ENCODE peak calls at places on chromosomes 1 and 21, in nine cellular contexts. V is adrenal gland, D is testis, C is stomach, Y is sigmoid colon, U is IMR-90, K is Peyer's patch, I is K562, E is body of pancreas. X is an unnamed sample. For H3K4me1, the result is how much of the 10 kb centered on the place peaks cover.

GRCh38 chr1:17232759-17233661 is 15.9 kb upstream of the PADI3 start:
- DNase-seq in I (no peak), K (no peak), V (no peak), D (no peak), C (no peak), U (peak), Y (no peak), E (no peak), X (no peak)

GRCh38 chr1:37171651-37172050 is 137.3 kb upstream of the GRIK3 start:
- DNase-seq in K (no peak), E (no peak), D (no peak), U (no peak), C (no peak), V (no peak), Y (no peak), I (no peak), X (no peak)

GRCh38 chr1:201436461-201436860 is 14.9 kb upstream of the TNNI1 start:
- DNase-seq in C (no peak), I (peak), Y (no peak), V (no peak), E (no peak), K (no peak), D (peak), U (peak), X (no peak)

GRCh38 chr1:9127395-9128160 is 1.3 kb downstream of the GPR157 start:
- DNase-seq in K (no peak), E (peak), C (no peak), I (no peak), Y (no peak), V (peak), U (no peak), D (peak), X (peak)

GRCh38 chr1:61139324-61140055 is 57.1 kb downstream of the NFIA start:
- DNase-seq in Y (no peak), K (no peak), C (no peak), V (peak), U (peak), E (no peak), D (no peak), I (no peak), X (no peak)

GRCh38 chr1:44014365-44015104 is 16.7 kb downstream of the SLC6A9 start:
- DNase-seq in C (no peak), U (no peak), I (no peak), V (no peak), Y (no peak), D (no peak), K (no peak), E (no peak), X (no peak)

GRCh38 chr1:96968582-96969378 is 247.2 kb downstream of the PTBP2 start:
- DNase-seq in I (no peak), D (no peak), C (no peak), U (peak), Y (no peak), K (no peak), V (no peak), E (no peak), X (no peak)

GRCh38 chr1:58922302-58923089 is 138.6 kb upstream of the JUN start:
- DNase-seq in U (peak), V (peak), E (peak), K (peak), Y (peak), C (peak), I (no peak), D (peak), X (no peak)

GRCh38 chr1:85628791-85629531 is 48.4 kb downstream of the CCN1 start:
- DNase-seq in Y (peak), I (peak), K (no peak), V (no peak), C (peak), U (peak), E (peak), D (no peak), X (no peak)

GRCh38 chr1:227945891-227946623 is 1.7 kb downstream of the WNT9A start:
- DNase-seq in C (peak), U (peak), Y (peak), D (peak), V (peak), I (no peak), E (peak), K (no peak), X (peak)

GRCh38 chr1:63818567-63819340 is 44.9 kb downstream of the ROR1 start:
- DNase-seq in V (no peak), K (no peak), U (no peak), E (no peak), C (no peak), I (no peak), D (no peak), Y (no peak), X (no peak)

GRCh38 chr1:22142315-22143064 is 407 bp downstream of the WNT4 start:
- DNase-seq in I (peak), E (peak), C (peak), Y (no peak), U (no peak), K (no peak), D (no peak), V (no peak), X (no peak)

GRCh38 chr1:224691106-224691505 is 75.0 kb downstream of the CNIH3 start:
- DNase-seq in K (no peak), C (no peak), V (no peak), D (no peak), Y (no peak), I (peak), E (no peak), U (no peak), X (no peak)

GRCh38 chr1:224689354-224689753 is 73.2 kb downstream of the CNIH3 start:
- DNase-seq in C (no peak), I (no peak), K (no peak), E (no peak), V (no peak), D (no peak), U (no peak), Y (no peak), X (no peak)

GRCh38 chr1:224691526-224691925 is 75.4 kb downstream of the CNIH3 start:
- DNase-seq in C (no peak), E (no peak), I (no peak), D (no peak), U (no peak), Y (no peak), K (no peak), V (no peak), X (no peak)

GRCh38 chr1:224687465-224687864 is 71.3 kb downstream of the CNIH3 start:
- DNase-seq in E (no peak), Y (no peak), V (no peak), I (no peak), U (no peak), K (no peak), D (no peak), C (no peak), X (no peak)

GRCh38 chr1:224690576-224690975 is 74.5 kb downstream of the CNIH3 start:
- DNase-seq in Y (no peak), K (no peak), D (no peak), C (no peak), I (no peak), V (no peak), U (no peak), E (no peak), X (no peak)
- H3K4me1 ChIP-seq in Y (under half), K (under half), D (under half), C (under half), I (under half), V (under half), U (under half), E (under half), X (under half)

GRCh38 chr1:40899230-40899870 is 37.2 kb upstream of the CITED4 start:
- DNase-seq in K (no peak), E (peak), D (no peak), U (no peak), I (no peak), V (no peak), Y (no peak), C (peak), X (no peak)
- TF ChIP-seq POLR2A in K (no peak), E (peak), D (no peak), U (no peak), I (no peak), V (no peak), Y (no peak), C (no peak), X (no peak)

DNA sequence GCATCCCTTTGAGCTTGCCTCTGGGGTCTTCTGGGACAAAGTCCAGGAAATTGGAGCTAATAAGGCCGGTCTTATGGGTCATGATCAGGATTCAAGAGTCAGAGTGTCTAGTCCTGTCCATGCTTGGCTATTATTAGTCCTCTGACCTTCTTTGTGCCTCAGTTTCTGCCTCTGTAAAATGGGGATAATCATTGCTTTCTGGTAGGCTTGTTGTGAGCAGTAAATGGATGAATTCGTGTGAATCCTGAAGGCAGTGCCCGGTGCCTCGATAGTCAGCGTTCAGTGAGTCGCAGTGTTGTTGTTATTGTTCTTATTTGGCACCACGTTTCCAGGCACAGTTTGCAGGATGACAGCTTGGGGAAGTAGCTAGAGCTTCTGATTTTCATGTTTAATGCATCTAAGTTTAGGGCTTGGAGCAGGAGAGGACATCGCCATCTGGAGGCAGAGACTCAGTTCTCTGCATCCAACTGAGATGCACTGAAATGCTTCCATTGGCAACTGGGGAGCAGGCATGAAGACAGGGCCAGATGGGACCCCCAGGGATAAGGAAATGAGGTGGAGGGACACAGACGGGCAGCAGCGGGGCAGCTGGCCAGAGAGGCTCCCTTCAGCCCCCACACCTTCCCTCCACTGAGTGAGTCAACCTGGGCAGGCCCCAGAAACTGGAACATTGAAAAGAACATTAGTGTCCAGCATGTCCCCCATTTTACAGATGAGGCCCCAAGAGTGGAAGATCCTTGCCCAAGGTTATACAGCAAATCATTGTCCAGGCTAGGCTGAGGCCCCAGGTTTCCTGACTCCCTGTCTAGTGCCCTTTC is 160.3 kb downstream of the PTPRU start:
- DNase-seq in D (peak), V (no peak), U (peak), Y (no peak), I (no peak), K (no peak), E (no peak), C (no peak), X (no peak)
- TF ChIP-seq CTCF in D (no peak), V (no peak), U (peak), Y (no peak), I (peak), K (no peak), E (no peak), C (no peak), X (no peak)

GRCh38 chr1:47557086-47557866 is 119.4 kb downstream of the FOXD2 start:
- DNase-seq in K (no peak), C (no peak), I (no peak), V (no peak), D (no peak), U (no peak), E (no peak), Y (no peak), X (no peak)

GRCh38 chr1:47554082-47554481 is 116.2 kb downstream of the FOXD2 start:
- DNase-seq in K (no peak), I (no peak), C (no peak), U (no peak), E (no peak), D (peak), Y (no peak), V (peak), X (no peak)

GRCh38 chr1:47555307-47555706 is 117.5 kb downstream of the FOXD2 start:
- DNase-seq in I (no peak), K (no peak), D (no peak), V (no peak), Y (no peak), U (no peak), E (no peak), C (peak), X (no peak)

GRCh38 chr1:47554901-47555300 is 117.1 kb downstream of the FOXD2 start:
- DNase-seq in V (peak), E (no peak), U (peak), Y (no peak), C (no peak), D (no peak), I (no peak), K (no peak), X (no peak)

DNA sequence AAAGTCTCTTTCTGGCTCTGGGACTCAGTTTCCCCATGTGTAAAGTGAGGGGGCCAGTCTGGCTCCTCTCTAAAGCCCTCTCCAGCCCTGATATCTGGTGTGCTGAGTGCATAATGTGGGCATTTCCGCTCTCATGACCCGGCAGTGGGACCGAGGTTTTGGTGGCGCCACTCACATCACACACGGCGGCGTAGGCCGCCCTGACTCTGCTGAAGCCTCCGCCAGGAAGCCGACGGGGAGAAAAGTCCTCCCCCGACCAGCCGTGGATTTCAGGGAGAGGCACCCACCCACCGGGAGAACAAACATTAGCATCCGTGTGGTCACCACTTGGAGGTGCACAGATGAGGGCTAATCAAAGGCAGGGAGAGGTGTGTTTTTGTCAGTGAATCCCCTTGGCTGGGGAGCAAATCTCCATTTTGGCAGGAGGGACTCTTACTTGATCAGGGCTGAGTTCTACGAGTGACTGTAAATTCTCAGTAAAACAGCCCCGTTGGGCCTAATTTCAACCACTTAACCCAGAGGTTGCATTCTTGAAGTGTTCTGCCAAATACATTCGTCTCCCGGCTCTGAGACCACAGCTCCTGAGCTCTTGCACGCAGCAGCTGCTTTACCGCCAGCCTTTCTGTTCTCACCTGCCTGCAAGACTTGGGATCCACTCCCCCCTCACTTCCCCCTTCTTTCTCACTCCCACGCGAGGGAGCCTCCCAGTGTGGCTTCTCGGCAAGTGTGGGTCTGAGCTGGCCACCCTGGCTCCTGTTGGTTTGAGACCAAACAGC is 118.2 kb downstream of the FOXD2 start:
- DNase-seq in E (no peak), D (peak), C (no peak), K (no peak), Y (no peak), U (no peak), I (no peak), V (no peak), X (no peak)
- H3K4me1 ChIP-seq in E (under half), D (half or more), C (half or more), K (under half), Y (under half), U (under half), I (under half), V (under half), X (under half)

DNA sequence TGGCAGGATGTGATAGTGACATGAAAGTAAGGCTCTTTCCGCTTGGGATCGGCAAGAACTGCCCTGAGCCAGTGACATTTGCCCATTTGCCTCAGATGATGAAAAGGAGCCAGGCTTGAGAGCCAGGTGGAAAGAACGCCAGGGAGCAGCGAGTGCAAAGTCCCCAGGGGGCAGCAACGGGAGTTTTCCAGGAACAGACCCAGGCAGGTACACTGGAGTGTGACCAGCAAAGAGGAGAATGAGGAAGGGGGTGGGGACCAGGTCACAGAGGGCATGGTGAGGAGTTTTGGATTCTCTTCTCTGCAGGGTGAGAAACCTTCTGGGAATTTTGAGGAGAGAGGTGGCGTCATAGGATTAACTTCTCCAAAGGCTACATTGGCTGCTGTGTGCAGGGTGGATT is 10.8 kb upstream of the ETS2 start:
- DNase-seq in D (no peak), E (no peak), V (no peak), Y (no peak), K (no peak), I (no peak), U (no peak), C (no peak), X (no peak)
- TF ChIP-seq POLR2A in D (no peak), E (no peak), V (no peak), Y (no peak), K (no peak), I (no peak), U (no peak), C (no peak), X (no peak)

DNA sequence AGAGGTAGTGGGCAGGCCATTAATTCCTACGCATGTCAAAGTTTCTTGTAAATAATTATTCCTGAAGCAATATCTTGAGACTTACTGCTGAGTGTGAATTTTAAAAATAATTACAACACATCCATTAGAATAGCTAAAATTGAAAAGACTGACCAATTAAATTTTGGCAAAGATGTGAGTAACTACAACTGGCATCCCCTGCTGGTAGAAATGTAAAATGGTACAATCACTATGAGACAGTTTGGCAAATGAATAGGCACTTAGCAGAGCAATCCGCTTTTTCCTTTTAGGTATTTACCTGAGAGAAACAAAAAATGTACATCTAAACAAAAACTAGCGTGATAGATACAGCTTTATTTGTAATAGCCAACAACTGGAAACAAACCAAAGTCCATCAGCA is 798.9 kb downstream of the BRINP3 start:
- DNase-seq in U (no peak), I (no peak), C (no peak), E (no peak), K (no peak), Y (no peak), V (no peak), D (no peak), X (no peak)
- TF ChIP-seq CTCF in U (peak), I (no peak), C (no peak), E (no peak), K (no peak), Y (no peak), V (no peak), D (peak), X (no peak)

GRCh38 chr21:37461494-37461893 is 94.9 kb downstream of the DYRK1A start:
- DNase-seq in U (peak), V (no peak), Y (no peak), K (no peak), C (no peak), D (no peak), I (no peak), E (no peak), X (no peak)

GRCh38 chr21:37460196-37460595 is 93.6 kb downstream of the DYRK1A start:
- DNase-seq in E (no peak), D (no peak), Y (no peak), U (no peak), K (no peak), V (no peak), C (no peak), I (peak), X (no peak)

GRCh38 chr21:37459575-37459974 is 93.0 kb downstream of the DYRK1A start:
- DNase-seq in Y (no peak), K (no peak), C (no peak), U (peak), V (no peak), I (no peak), E (no peak), D (no peak), X (no peak)

GRCh38 chr21:37462087-37462861 is 95.7 kb downstream of the DYRK1A start:
- DNase-seq in Y (no peak), E (no peak), V (no peak), I (no peak), D (no peak), C (no peak), K (no peak), U (no peak), X (no peak)

DNA sequence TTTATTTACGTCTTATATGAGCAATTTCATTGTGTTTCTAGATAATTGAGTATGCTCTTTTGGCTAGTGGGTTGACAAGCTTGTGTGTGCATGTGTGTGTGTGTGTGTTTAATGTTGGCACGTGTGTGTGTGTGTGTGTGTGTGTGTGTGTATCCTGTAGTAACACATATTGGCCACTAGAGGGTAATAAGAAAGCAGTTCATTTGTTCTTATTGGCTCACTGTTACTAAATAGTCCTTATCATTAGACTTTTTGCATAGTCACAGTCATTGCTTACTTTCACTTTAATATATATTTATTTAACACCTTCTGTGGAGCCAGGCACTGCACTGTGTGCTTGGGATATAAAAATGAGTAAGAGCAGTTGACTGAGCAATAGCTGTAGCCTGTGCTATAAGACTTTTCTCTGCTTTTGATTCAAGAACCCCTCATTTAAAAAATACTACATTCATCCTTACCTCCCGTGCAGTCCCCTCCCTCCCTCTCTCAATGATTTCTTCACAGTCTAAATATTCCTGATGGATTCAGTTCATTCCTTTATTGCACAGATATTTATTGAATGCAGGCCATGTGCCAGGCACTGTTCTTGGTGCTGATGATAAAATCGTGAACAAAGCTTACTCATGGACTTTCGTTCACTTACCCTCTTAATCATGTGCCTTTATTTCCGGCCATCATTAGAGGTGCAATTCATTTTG is 96.7 kb downstream of the DYRK1A start:
- DNase-seq in V (no peak), I (peak), K (no peak), Y (no peak), U (peak), E (peak), D (no peak), C (peak), X (no peak)
- H3K4me1 ChIP-seq in V (under half), I (under half), K (under half), Y (under half), U (under half), E (under half), D (under half), C (half or more), X (half or more)

GRCh38 chr1:145714524-145715111 is 4.7 kb upstream of the CD160 start:
- DNase-seq in C (no peak), E (peak), V (peak), K (no peak), U (no peak), I (no peak), Y (no peak), D (no peak), X (no peak)
- TF ChIP-seq POLR2A in C (no peak), E (no peak), V (no peak), K (peak), U (no peak), I (no peak), Y (no peak), D (no peak), X (no peak)

GRCh38 chr1:20662110-20662475 is 924 bp upstream of the DDOST start:
- DNase-seq in Y (no peak), K (no peak), E (no peak), I (peak), D (no peak), C (no peak), U (no peak), V (no peak), X (no peak)
- TF ChIP-seq CTCF in Y (no peak), K (no peak), E (no peak), I (no peak), D (no peak), C (no peak), U (no peak), V (no peak), X (no peak)